ENCODE peak calls at places on chromosome 1, in four cellular contexts. Y, J, M and E are unnamed samples.

GRCh38 chr1:159084152-159084551 is 7.6 kb upstream of the AIM2 start:
- DNase-seq in Y (no peak), J (no peak), M (no peak), E (no peak)

GRCh38 chr1:156126701-156127534 is 12.4 kb downstream of the LMNA start:
- DNase-seq in Y (peak; percentile 47), J (peak; percentile 57), M (peak; percentile 74), E (no peak)

GRCh38 chr1:33640114-33640660 is 167.7 kb downstream of the ZSCAN20 start:
- DNase-seq in Y (no peak), J (peak; percentile 37), M (no peak), E (no peak)

GRCh38 chr1:226125097-226125630 is 61.4 kb downstream of the ACBD3 start:
- DNase-seq in Y (peak; percentile 96), J (peak; percentile 88), M (peak; percentile 81), E (peak; percentile 83)

GRCh38 chr1:64337476-64337875 is 132.5 kb upstream of the CACHD1 start:
- DNase-seq in Y (no peak), J (no peak), M (no peak), E (no peak)

GRCh38 chr1:25787477-25788043 is 12.4 kb upstream of the SELENON start:
- DNase-seq in Y (no peak), J (no peak), M (no peak), E (no peak)

GRCh38 chr1:180881806-180882509 is 30.7 kb upstream of the KIAA1614 start:
- DNase-seq in Y (no peak), J (peak; percentile 57), M (peak; percentile 60), E (peak; percentile 39)

GRCh38 chr1:31570228-31570627 is 6.1 kb upstream of the TINAGL1 start:
- DNase-seq in Y (no peak), J (no peak), M (no peak), E (no peak)

GRCh38 chr1:172394167-172394751 is 26.2 kb upstream of the C1orf105 start:
- DNase-seq in Y (peak; percentile 27), J (no peak), M (peak; percentile 69), E (no peak)

GRCh38 chr1:7868085-7868780 is 15.4 kb upstream of the UTS2 start:
- DNase-seq in Y (no peak), J (no peak), M (no peak), E (no peak)

GRCh38 chr1:241591317-241591716 is 48.9 kb downstream of the CHML start:
- DNase-seq in Y (no peak), J (peak; percentile 24), M (peak; percentile 14), E (no peak)

GRCh38 chr1:80375662-80376061 is 1369.1 kb upstream of the ADGRL4 start:
- DNase-seq in Y (no peak), J (peak; percentile 16), M (no peak), E (no peak)

GRCh38 chr1:61477301-61477700 is 247.6 kb downstream of the TM2D1 start:
- DNase-seq in Y (no peak), J (no peak), M (no peak), E (no peak)

GRCh38 chr1:27940297-27940696 is 5.5 kb downstream of the SMPDL3B start:
- DNase-seq in Y (peak; percentile 59), J (no peak), M (peak; percentile 53), E (peak; percentile 22)

GRCh38 chr1:1067284-1068076 is 6.6 kb downstream of the RNF223 start:
- DNase-seq in Y (peak; percentile 76), J (no peak), M (no peak), E (no peak)

GRCh38 chr1:3297756-3298155 is 156.7 kb upstream of the ARHGEF16 start:
- DNase-seq in Y (no peak), J (no peak), M (no peak), E (no peak)

GRCh38 chr1:24506706-24507422 is 4.2 kb downstream of the RCAN3 start:
- DNase-seq in Y (no peak), J (no peak), M (no peak), E (no peak)